ENCODE peak calls at places on chromosomes 12 and 14, in four cellular contexts. One of them, this sample, is unnamed. For H3K4me1, the result is how much of the 10 kb centered on the place peaks cover.

GRCh38 chr12:40561395-40561966 is 130.8 kb upstream of the CNTN1 start:
- DNase-seq in cardiac muscle cell: no peak
- DNase-seq in CD8-positive, alpha-beta T cell: no peak
- DNase-seq in IMR-90: no peak
- DNase-seq in this sample: no peak

GRCh38 chr12:117140397-117141096 is 41.3 kb upstream of the TESC start:
- DNase-seq in IMR-90: no peak
- DNase-seq in CD8-positive, alpha-beta T cell: no peak
- DNase-seq in cardiac muscle cell: no peak
- DNase-seq in this sample: no peak

GRCh38 chr14:101072945-101073597 is 169.5 kb upstream of the RTL1 start:
- DNase-seq in CD8-positive, alpha-beta T cell: no peak
- DNase-seq in IMR-90: peak
- DNase-seq in cardiac muscle cell: peak
- DNase-seq in this sample: peak

GRCh38 chr12:9604288-9604687 is 3.4 kb downstream of the KLRB1 start:
- DNase-seq in IMR-90: no peak
- DNase-seq in CD8-positive, alpha-beta T cell: no peak
- DNase-seq in cardiac muscle cell: no peak
- DNase-seq in this sample: no peak

GRCh38 chr12:55926738-55927587 is 731 bp downstream of the PYM1 start:
- DNase-seq in CD8-positive, alpha-beta T cell: peak
- DNase-seq in IMR-90: peak
- DNase-seq in cardiac muscle cell: peak
- DNase-seq in this sample: peak

GRCh38 chr14:54147758-54148157 is 191.1 kb upstream of the BMP4 start:
- DNase-seq in CD8-positive, alpha-beta T cell: no peak
- DNase-seq in IMR-90: no peak
- DNase-seq in cardiac muscle cell: no peak
- DNase-seq in this sample: no peak

GRCh38 chr14:32744811-32745445 is 193.8 kb upstream of the NPAS3 start:
- DNase-seq in IMR-90: no peak
- DNase-seq in CD8-positive, alpha-beta T cell: no peak
- DNase-seq in cardiac muscle cell: no peak
- DNase-seq in this sample: no peak

GRCh38 chr12:60724984-60725383 is 1129.2 kb downstream of the SLC16A7 start:
- DNase-seq in IMR-90: no peak
- DNase-seq in cardiac muscle cell: no peak
- DNase-seq in CD8-positive, alpha-beta T cell: no peak
- DNase-seq in this sample: no peak

GRCh38 chr14:37819155-37820015 is 224.0 kb downstream of the TTC6 start:
- DNase-seq in CD8-positive, alpha-beta T cell: no peak
- DNase-seq in IMR-90: peak
- DNase-seq in cardiac muscle cell: peak
- DNase-seq in this sample: no peak

GRCh38 chr14:59570122-59570521 is 6.5 kb downstream of the CCDC175 start:
- DNase-seq in IMR-90: no peak
- DNase-seq in CD8-positive, alpha-beta T cell: no peak
- DNase-seq in cardiac muscle cell: peak
- DNase-seq in this sample: peak

GRCh38 chr12:105538880-105539279 is 208.4 kb downstream of the C12orf75 start:
- DNase-seq in cardiac muscle cell: peak
- DNase-seq in IMR-90: peak
- DNase-seq in CD8-positive, alpha-beta T cell: no peak
- DNase-seq in this sample: no peak

GRCh38 chr12:22169281-22169824 is 123.3 kb downstream of the CMAS start:
- DNase-seq in CD8-positive, alpha-beta T cell: no peak
- DNase-seq in IMR-90: no peak
- DNase-seq in cardiac muscle cell: no peak
- DNase-seq in this sample: no peak

DNA sequence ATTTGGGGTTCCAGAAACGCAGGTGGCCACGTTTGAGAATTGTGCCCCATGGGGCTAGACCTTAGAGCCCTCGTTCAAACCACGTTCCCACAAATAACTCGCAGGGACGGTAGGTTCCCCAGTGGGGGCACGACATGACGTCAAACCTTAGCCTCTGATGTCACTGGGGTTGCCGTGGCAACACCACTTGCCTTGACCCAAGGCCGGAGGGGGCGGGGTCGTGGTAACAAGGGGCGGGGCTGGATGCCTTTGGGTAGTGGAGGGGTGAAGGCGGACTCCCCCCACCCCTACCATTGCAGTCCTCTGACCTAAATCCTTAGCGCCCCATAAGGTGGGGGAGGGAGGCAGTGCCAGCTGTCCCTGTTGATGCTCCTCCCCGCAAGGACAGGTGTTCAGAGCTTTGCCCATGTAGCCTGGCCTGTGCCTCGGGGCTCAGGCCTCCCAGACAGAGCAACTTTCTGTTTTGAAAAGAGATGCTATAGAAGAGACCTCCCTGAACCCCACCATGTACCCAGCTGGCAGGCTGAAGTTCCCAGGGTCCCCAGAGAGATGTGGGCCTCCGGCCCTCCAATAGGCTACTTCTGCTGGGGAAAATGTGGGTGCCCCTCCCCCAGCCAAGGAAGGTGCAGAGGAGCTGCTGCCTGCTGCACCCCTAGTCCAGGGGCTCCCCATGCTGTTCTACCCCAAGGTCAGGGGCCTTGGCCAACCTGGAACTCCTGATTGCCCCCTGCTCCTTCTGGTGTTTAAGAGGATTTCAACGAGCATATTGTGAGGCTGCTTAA is 1.9 kb downstream of the FAM222A start:
- DNase-seq in cardiac muscle cell: peak
- DNase-seq in IMR-90: no peak
- DNase-seq in CD8-positive, alpha-beta T cell: no peak
- DNase-seq in this sample: peak
- H3K4me1 ChIP-seq in cardiac muscle cell: under half
- H3K4me1 ChIP-seq in IMR-90: under half
- H3K4me1 ChIP-seq in CD8-positive, alpha-beta T cell: under half
- H3K4me1 ChIP-seq in this sample: under half

GRCh38 chr14:75579882-75580281 is 1.5 kb downstream of the FLVCR2 start:
- DNase-seq in IMR-90: no peak
- DNase-seq in CD8-positive, alpha-beta T cell: no peak
- DNase-seq in cardiac muscle cell: peak
- DNase-seq in this sample: no peak

GRCh38 chr14:75577090-75577489 is 1.3 kb upstream of the FLVCR2 start:
- DNase-seq in IMR-90: no peak
- DNase-seq in CD8-positive, alpha-beta T cell: no peak
- DNase-seq in cardiac muscle cell: no peak
- DNase-seq in this sample: no peak

GRCh38 chr14:75578099-75578785 is at the start of gene FLVCR2:
- DNase-seq in cardiac muscle cell: peak
- DNase-seq in CD8-positive, alpha-beta T cell: peak
- DNase-seq in IMR-90: peak
- DNase-seq in this sample: peak

GRCh38 chr14:75577724-75578098 is 709 bp upstream of the FLVCR2 start:
- DNase-seq in IMR-90: peak
- DNase-seq in cardiac muscle cell: peak
- DNase-seq in CD8-positive, alpha-beta T cell: peak
- DNase-seq in this sample: peak

GRCh38 chr14:75578786-75579781 is 664 bp downstream of the FLVCR2 start:
- DNase-seq in cardiac muscle cell: no peak
- DNase-seq in CD8-positive, alpha-beta T cell: no peak
- DNase-seq in IMR-90: peak
- DNase-seq in this sample: no peak
- TF ChIP-seq CTCF in cardiac muscle cell: peak
- TF ChIP-seq CTCF in CD8-positive, alpha-beta T cell: no peak
- TF ChIP-seq CTCF in IMR-90: peak
- TF ChIP-seq CTCF in this sample: peak

GRCh38 chr14:65100905-65101541 is 1.3 kb downstream of the MAX start:
- DNase-seq in IMR-90: no peak
- DNase-seq in CD8-positive, alpha-beta T cell: no peak
- DNase-seq in cardiac muscle cell: no peak
- DNase-seq in this sample: no peak

GRCh38 chr14:65095633-65096205 is 6.6 kb downstream of the MAX start:
- DNase-seq in CD8-positive, alpha-beta T cell: no peak
- DNase-seq in IMR-90: peak
- DNase-seq in cardiac muscle cell: peak
- DNase-seq in this sample: no peak

GRCh38 chr14:65092340-65092739 is 10.0 kb downstream of the MAX start:
- DNase-seq in cardiac muscle cell: no peak
- DNase-seq in IMR-90: no peak
- DNase-seq in CD8-positive, alpha-beta T cell: no peak
- DNase-seq in this sample: no peak

GRCh38 chr14:65098586-65098985 is 3.7 kb downstream of the MAX start:
- DNase-seq in CD8-positive, alpha-beta T cell: no peak
- DNase-seq in IMR-90: peak
- DNase-seq in cardiac muscle cell: peak
- DNase-seq in this sample: no peak

GRCh38 chr14:65096323-65097089 is 5.8 kb downstream of the MAX start:
- DNase-seq in IMR-90: no peak
- DNase-seq in CD8-positive, alpha-beta T cell: no peak
- DNase-seq in cardiac muscle cell: peak
- DNase-seq in this sample: no peak
- H3K4me3 ChIP-seq in IMR-90: no peak
- H3K4me3 ChIP-seq in CD8-positive, alpha-beta T cell: no peak
- H3K4me3 ChIP-seq in cardiac muscle cell: no peak
- H3K4me3 ChIP-seq in this sample: no peak

DNA sequence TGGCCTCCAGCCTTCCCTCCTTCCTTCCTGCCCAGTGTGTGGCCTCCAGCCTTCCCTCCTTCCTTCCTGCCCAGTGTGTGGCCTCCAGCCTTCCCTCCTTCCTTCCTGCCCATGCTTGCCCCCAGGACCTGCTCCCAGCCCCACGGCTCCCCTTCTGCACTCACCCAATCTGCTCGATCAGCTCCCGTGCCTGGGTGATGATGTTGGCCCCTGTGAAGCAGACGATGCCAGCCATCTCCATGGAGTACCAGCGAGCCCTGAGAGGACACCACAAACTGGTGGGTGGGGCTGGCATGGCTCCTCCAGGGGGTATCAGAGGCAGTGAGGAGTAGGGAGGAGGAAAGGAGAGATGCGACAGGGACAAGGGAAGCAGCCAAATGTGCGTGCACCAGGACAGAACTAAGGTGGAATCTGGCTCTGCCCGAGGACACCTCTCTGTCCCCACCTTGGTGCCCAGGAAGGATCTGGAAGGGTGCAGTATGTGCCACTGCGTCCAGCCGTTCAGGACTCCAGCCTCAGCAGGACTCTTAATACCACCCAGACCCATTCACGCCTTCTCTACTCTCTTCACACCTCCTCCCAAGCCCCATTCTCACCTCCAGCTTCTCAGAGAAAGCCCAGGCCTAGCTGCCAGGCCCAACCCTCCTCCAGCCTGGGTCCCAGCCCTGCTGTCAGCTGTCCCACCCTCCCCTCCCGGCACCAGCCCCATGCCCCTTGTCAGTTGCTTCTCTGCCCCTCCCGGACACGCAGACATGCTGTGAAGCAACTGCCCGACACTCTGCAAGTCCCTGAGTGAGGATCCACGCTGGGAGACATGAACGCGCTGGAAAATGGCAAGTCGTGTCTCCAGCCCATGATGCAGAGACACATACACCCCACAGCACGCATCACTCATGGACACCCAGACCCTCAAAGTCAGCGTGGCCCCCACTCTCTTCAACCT is 22.7 kb downstream of the POLE start:
- DNase-seq in cardiac muscle cell: no peak
- DNase-seq in IMR-90: no peak
- DNase-seq in CD8-positive, alpha-beta T cell: no peak
- DNase-seq in this sample: no peak
- H3K4me1 ChIP-seq in cardiac muscle cell: under half
- H3K4me1 ChIP-seq in IMR-90: under half
- H3K4me1 ChIP-seq in CD8-positive, alpha-beta T cell: under half
- H3K4me1 ChIP-seq in this sample: under half

GRCh38 chr14:77616133-77616453 is 344 bp downstream of the SPTLC2 start:
- DNase-seq in cardiac muscle cell: no peak
- DNase-seq in IMR-90: no peak
- DNase-seq in CD8-positive, alpha-beta T cell: no peak
- DNase-seq in this sample: no peak

GRCh38 chr14:77613207-77613606 is 3.2 kb downstream of the SPTLC2 start:
- DNase-seq in IMR-90: no peak
- DNase-seq in cardiac muscle cell: peak
- DNase-seq in CD8-positive, alpha-beta T cell: no peak
- DNase-seq in this sample: no peak

GRCh38 chr14:77615231-77616132 is 955 bp downstream of the SPTLC2 start:
- DNase-seq in cardiac muscle cell: no peak
- DNase-seq in CD8-positive, alpha-beta T cell: no peak
- DNase-seq in IMR-90: peak
- DNase-seq in this sample: peak

GRCh38 chr14:77618381-77618780 is 1.9 kb upstream of the SPTLC2 start:
- DNase-seq in cardiac muscle cell: no peak
- DNase-seq in CD8-positive, alpha-beta T cell: no peak
- DNase-seq in IMR-90: no peak
- DNase-seq in this sample: no peak

GRCh38 chr14:77616454-77617229 is at the start of gene SPTLC2:
- DNase-seq in IMR-90: peak
- DNase-seq in CD8-positive, alpha-beta T cell: peak
- DNase-seq in cardiac muscle cell: peak
- DNase-seq in this sample: peak
- TF ChIP-seq CTCF in IMR-90: peak
- TF ChIP-seq CTCF in CD8-positive, alpha-beta T cell: no peak
- TF ChIP-seq CTCF in cardiac muscle cell: no peak
- TF ChIP-seq CTCF in this sample: peak

GRCh38 chr14:24365600-24366374 is 2.2 kb upstream of the NFATC4 start:
- DNase-seq in cardiac muscle cell: peak
- DNase-seq in CD8-positive, alpha-beta T cell: peak
- DNase-seq in IMR-90: peak
- DNase-seq in this sample: peak
- H3K4me3 ChIP-seq in cardiac muscle cell: peak
- H3K4me3 ChIP-seq in CD8-positive, alpha-beta T cell: peak
- H3K4me3 ChIP-seq in IMR-90: peak
- H3K4me3 ChIP-seq in this sample: peak